ENCODE peak calls at places on chromosomes 3 and 15, in five cellular contexts. One of them, this sample, is unnamed. For H3K27me3, the result is how much of the 10 kb centered on the place peaks cover.

GRCh38 chr3:45188714-45189659 is 37.1 kb downstream of the TMEM158 start:
- DNase-seq in GM23248: no peak
- DNase-seq in mesendoderm: no peak
- DNase-seq in adrenal gland: no peak
- DNase-seq in lower lobe of right lung: no peak
- DNase-seq in this sample: no peak

GRCh38 chr15:66800584-66801235 is 98.7 kb downstream of the SMAD6 start:
- DNase-seq in GM23248: peak
- DNase-seq in mesendoderm: no peak
- DNase-seq in adrenal gland: peak
- DNase-seq in lower lobe of right lung: no peak
- DNase-seq in this sample: peak

GRCh38 chr3:17336291-17336690 is 406.1 kb downstream of the TBC1D5 start:
- DNase-seq in GM23248: no peak
- DNase-seq in mesendoderm: no peak
- DNase-seq in adrenal gland: peak
- DNase-seq in lower lobe of right lung: no peak
- DNase-seq in this sample: no peak

GRCh38 chr3:66140763-66141372 is 79.9 kb upstream of the SLC25A26 start:
- DNase-seq in GM23248: peak
- DNase-seq in mesendoderm: no peak
- DNase-seq in adrenal gland: no peak
- DNase-seq in lower lobe of right lung: no peak
- DNase-seq in this sample: no peak

GRCh38 chr3:50190921-50191660 is at the start of gene GNAT1:
- DNase-seq in GM23248: no peak
- DNase-seq in mesendoderm: no peak
- DNase-seq in adrenal gland: no peak
- DNase-seq in lower lobe of right lung: no peak
- DNase-seq in this sample: no peak

GRCh38 chr3:67765575-67765974 is 111.2 kb upstream of the SUCLG2 start:
- DNase-seq in GM23248: no peak
- DNase-seq in mesendoderm: no peak
- DNase-seq in adrenal gland: no peak
- DNase-seq in lower lobe of right lung: no peak
- DNase-seq in this sample: no peak

GRCh38 chr3:46020766-46021510 is 6.3 kb downstream of the XCR1 start:
- DNase-seq in GM23248: no peak
- DNase-seq in mesendoderm: no peak
- DNase-seq in adrenal gland: no peak
- DNase-seq in lower lobe of right lung: no peak
- DNase-seq in this sample: no peak

GRCh38 chr15:48641416-48641815 is 4.1 kb downstream of the FBN1 start:
- DNase-seq in GM23248: peak
- DNase-seq in mesendoderm: no peak
- DNase-seq in adrenal gland: peak
- DNase-seq in lower lobe of right lung: no peak
- DNase-seq in this sample: peak

GRCh38 chr15:50358805-50359204 is 3.8 kb upstream of the GABPB1 start:
- DNase-seq in GM23248: peak
- DNase-seq in mesendoderm: peak
- DNase-seq in adrenal gland: peak
- DNase-seq in lower lobe of right lung: no peak
- DNase-seq in this sample: peak

GRCh38 chr3:112128843-112129727 is 4.0 kb downstream of the GCSAM start:
- DNase-seq in GM23248: peak
- DNase-seq in mesendoderm: peak
- DNase-seq in adrenal gland: no peak
- DNase-seq in lower lobe of right lung: no peak
- DNase-seq in this sample: no peak

GRCh38 chr15:59723686-59724336 is 34.7 kb upstream of the BNIP2 start:
- DNase-seq in GM23248: no peak
- DNase-seq in mesendoderm: no peak
- DNase-seq in adrenal gland: no peak
- DNase-seq in lower lobe of right lung: no peak
- DNase-seq in this sample: no peak

DNA sequence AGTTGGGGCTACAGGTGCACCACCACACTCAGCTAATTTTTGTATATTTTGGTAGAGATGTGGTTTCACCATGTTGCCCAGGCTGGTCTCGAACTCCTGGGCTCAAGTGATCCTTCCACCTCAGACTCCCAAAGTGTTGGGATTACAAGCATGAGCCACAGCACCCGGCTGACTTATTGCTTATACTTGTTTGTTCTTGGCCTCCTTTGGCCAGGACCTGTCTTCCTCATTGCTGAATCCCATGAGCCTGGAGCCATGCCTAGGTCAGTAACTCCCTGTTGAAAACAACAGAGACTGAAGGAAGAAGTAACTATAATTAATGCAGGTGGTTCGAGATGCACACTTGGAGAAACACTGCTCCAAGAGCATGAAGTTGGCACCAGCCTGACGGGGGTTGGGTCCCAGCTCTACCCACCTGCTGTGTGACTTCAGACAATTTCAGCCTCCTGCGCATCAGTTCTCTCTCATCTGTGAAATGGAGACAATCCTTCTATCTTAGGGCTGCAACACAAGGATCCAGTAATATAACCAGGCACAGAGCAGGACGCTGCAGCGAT is 38.9 kb downstream of the CPN2 start:
- DNase-seq in GM23248: no peak
- DNase-seq in mesendoderm: no peak
- DNase-seq in adrenal gland: no peak
- DNase-seq in lower lobe of right lung: no peak
- DNase-seq in this sample: peak
- H3K4me3 ChIP-seq in GM23248: no peak
- H3K4me3 ChIP-seq in mesendoderm: no peak
- H3K4me3 ChIP-seq in adrenal gland: peak
- H3K4me3 ChIP-seq in lower lobe of right lung: no peak
- H3K4me3 ChIP-seq in this sample: no peak

GRCh38 chr3:14280326-14280725 is 101.7 kb downstream of the LSM3 start:
- DNase-seq in GM23248: peak
- DNase-seq in mesendoderm: peak
- DNase-seq in adrenal gland: no peak
- DNase-seq in lower lobe of right lung: no peak
- DNase-seq in this sample: no peak
- H3K27me3 ChIP-seq in GM23248: under half
- H3K27me3 ChIP-seq in mesendoderm: under half
- H3K27me3 ChIP-seq in adrenal gland: under half
- H3K27me3 ChIP-seq in lower lobe of right lung: under half
- H3K27me3 ChIP-seq in this sample: under half

GRCh38 chr3:27714692-27715453 is 7.2 kb downstream of the EOMES start:
- DNase-seq in GM23248: peak
- DNase-seq in mesendoderm: peak
- DNase-seq in adrenal gland: peak
- DNase-seq in lower lobe of right lung: peak
- DNase-seq in this sample: no peak

GRCh38 chr3:27715863-27716262 is 6.3 kb downstream of the EOMES start:
- DNase-seq in GM23248: no peak
- DNase-seq in mesendoderm: no peak
- DNase-seq in adrenal gland: no peak
- DNase-seq in lower lobe of right lung: no peak
- DNase-seq in this sample: no peak

GRCh38 chr3:27714101-27714526 is 8.0 kb downstream of the EOMES start:
- DNase-seq in GM23248: no peak
- DNase-seq in mesendoderm: peak
- DNase-seq in adrenal gland: no peak
- DNase-seq in lower lobe of right lung: no peak
- DNase-seq in this sample: no peak

GRCh38 chr3:27716309-27716708 is 5.8 kb downstream of the EOMES start:
- DNase-seq in GM23248: no peak
- DNase-seq in mesendoderm: peak
- DNase-seq in adrenal gland: no peak
- DNase-seq in lower lobe of right lung: no peak
- DNase-seq in this sample: no peak

GRCh38 chr3:27715454-27715806 is 6.7 kb downstream of the EOMES start:
- DNase-seq in GM23248: no peak
- DNase-seq in mesendoderm: peak
- DNase-seq in adrenal gland: no peak
- DNase-seq in lower lobe of right lung: no peak
- DNase-seq in this sample: no peak
- H3K4me3 ChIP-seq in GM23248: peak
- H3K4me3 ChIP-seq in mesendoderm: peak
- H3K4me3 ChIP-seq in adrenal gland: no peak
- H3K4me3 ChIP-seq in lower lobe of right lung: peak
- H3K4me3 ChIP-seq in this sample: no peak

GRCh38 chr3:138937690-138938055 is 9.3 kb downstream of the FOXL2 start:
- DNase-seq in GM23248: no peak
- DNase-seq in mesendoderm: no peak
- DNase-seq in adrenal gland: no peak
- DNase-seq in lower lobe of right lung: no peak
- DNase-seq in this sample: no peak

GRCh38 chr3:138935864-138936762 is 10.8 kb downstream of the FOXL2 start:
- DNase-seq in GM23248: peak
- DNase-seq in mesendoderm: peak
- DNase-seq in adrenal gland: peak
- DNase-seq in lower lobe of right lung: peak
- DNase-seq in this sample: peak

GRCh38 chr3:138936763-138937689 is 9.9 kb downstream of the FOXL2 start:
- DNase-seq in GM23248: peak
- DNase-seq in mesendoderm: no peak
- DNase-seq in adrenal gland: no peak
- DNase-seq in lower lobe of right lung: no peak
- DNase-seq in this sample: no peak

GRCh38 chr3:138933981-138934691 is 12.8 kb downstream of the FOXL2 start:
- DNase-seq in GM23248: no peak
- DNase-seq in mesendoderm: no peak
- DNase-seq in adrenal gland: no peak
- DNase-seq in lower lobe of right lung: no peak
- DNase-seq in this sample: no peak

DNA sequence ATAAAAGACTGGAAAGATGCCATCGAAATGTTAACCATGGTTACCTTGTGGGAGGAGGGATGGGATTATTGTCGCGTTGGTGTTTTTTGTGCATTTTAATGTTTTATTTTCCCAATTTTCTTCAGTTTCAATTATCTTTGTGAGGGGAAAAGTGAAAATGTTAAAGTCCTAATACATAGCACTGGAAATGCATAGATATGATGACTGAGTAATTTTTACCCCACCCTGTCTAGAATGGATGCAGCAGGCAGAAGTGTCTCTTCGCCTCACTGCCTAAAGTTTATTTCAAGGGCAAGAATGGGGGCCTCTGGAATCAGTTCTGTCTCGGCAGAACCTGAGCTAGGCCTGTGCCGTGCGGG is 11.5 kb downstream of the FOXL2 start:
- DNase-seq in GM23248: no peak
- DNase-seq in mesendoderm: no peak
- DNase-seq in adrenal gland: no peak
- DNase-seq in lower lobe of right lung: no peak
- DNase-seq in this sample: no peak
- H3K27me3 ChIP-seq in GM23248: under half
- H3K27me3 ChIP-seq in mesendoderm: under half
- H3K27me3 ChIP-seq in adrenal gland: under half
- H3K27me3 ChIP-seq in lower lobe of right lung: half or more
- H3K27me3 ChIP-seq in this sample: under half

GRCh38 chr15:31331389-31331788 is 4.8 kb downstream of the KLF13 start:
- DNase-seq in GM23248: no peak
- DNase-seq in mesendoderm: no peak
- DNase-seq in adrenal gland: no peak
- DNase-seq in lower lobe of right lung: no peak
- DNase-seq in this sample: no peak

GRCh38 chr15:31333820-31334219 is 7.2 kb downstream of the KLF13 start:
- DNase-seq in GM23248: no peak
- DNase-seq in mesendoderm: no peak
- DNase-seq in adrenal gland: no peak
- DNase-seq in lower lobe of right lung: no peak
- DNase-seq in this sample: no peak

GRCh38 chr15:31333119-31333518 is 6.5 kb downstream of the KLF13 start:
- DNase-seq in GM23248: no peak
- DNase-seq in mesendoderm: no peak
- DNase-seq in adrenal gland: no peak
- DNase-seq in lower lobe of right lung: peak
- DNase-seq in this sample: no peak

GRCh38 chr15:31332020-31332680 is 5.5 kb downstream of the KLF13 start:
- DNase-seq in GM23248: no peak
- DNase-seq in mesendoderm: no peak
- DNase-seq in adrenal gland: no peak
- DNase-seq in lower lobe of right lung: no peak
- DNase-seq in this sample: no peak

DNA sequence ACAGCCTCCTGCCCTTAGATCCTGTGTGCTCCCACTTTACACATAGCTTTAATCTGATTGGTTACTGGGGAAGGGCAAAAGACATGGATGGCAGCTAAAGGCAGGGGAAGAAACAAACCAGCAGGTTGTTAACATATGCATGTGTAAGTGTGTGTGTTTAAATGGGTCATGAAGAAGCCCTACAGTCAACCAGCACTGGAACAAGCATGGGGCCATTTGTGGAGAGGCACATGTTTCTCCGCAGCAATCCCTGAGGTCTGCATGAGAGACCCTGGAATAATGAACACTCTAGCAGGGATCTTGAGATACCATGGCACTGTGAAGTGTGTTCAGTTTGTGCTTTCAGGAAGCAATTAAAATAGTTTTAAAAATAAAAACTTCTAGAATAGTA is 6.0 kb downstream of the KLF13 start:
- DNase-seq in GM23248: no peak
- DNase-seq in mesendoderm: no peak
- DNase-seq in adrenal gland: no peak
- DNase-seq in lower lobe of right lung: no peak
- DNase-seq in this sample: no peak
- H3K4me3 ChIP-seq in GM23248: no peak
- H3K4me3 ChIP-seq in mesendoderm: no peak
- H3K4me3 ChIP-seq in adrenal gland: no peak
- H3K4me3 ChIP-seq in lower lobe of right lung: no peak
- H3K4me3 ChIP-seq in this sample: no peak

This sample was measured in MG63.